ENCODE peak calls at places on chromosomes 13 and 19, in six cellular contexts. T is GM12864, D is neural progenitor cell, S is A673, J is kidney epithelial cell, Y is Peyer's patch. P is an unnamed sample.

GRCh38 chr13:60397693-60398437 is 845 bp downstream of the TDRD3 start:
- DNase-seq in S (peak; percentile 63), T (peak; percentile 41), J (no peak), Y (peak; percentile 80), D (peak; percentile 83), P (peak; percentile 85)

GRCh38 chr13:34465423-34465922 is 476.6 kb upstream of the NBEA start:
- DNase-seq in D (no peak), T (no peak), Y (no peak), S (no peak), J (no peak), P (no peak)

GRCh38 chr19:6464070-6464873 is at the start of gene CRB3:
- DNase-seq in Y (peak; percentile 95), T (no peak), D (peak; percentile 53), S (no peak), J (no peak), P (no peak)

GRCh38 chr13:29924482-29924884 is 74.1 kb upstream of the UBL3 start:
- DNase-seq in Y (no peak), S (no peak), D (no peak), J (peak; percentile 81), T (no peak), P (no peak)

GRCh38 chr19:15318241-15318691 is 14.1 kb downstream of the BRD4 start:
- DNase-seq in Y (peak; percentile 66), J (no peak), S (no peak), D (no peak), T (no peak), P (peak; percentile 46)

GRCh38 chr19:21109116-21109515 is 27.1 kb downstream of the ZNF714 start:
- DNase-seq in Y (no peak), D (no peak), J (no peak), T (no peak), S (no peak), P (no peak)

GRCh38 chr13:100403675-100404074 is 184.9 kb downstream of the GGACT start:
- DNase-seq in T (no peak), J (no peak), Y (no peak), S (no peak), D (peak; percentile 11), P (no peak)

GRCh38 chr13:113400621-113401451 is 36.9 kb upstream of the GRTP1 start:
- DNase-seq in T (no peak), D (no peak), J (no peak), Y (no peak), S (no peak), P (no peak)

GRCh38 chr19:49851456-49852259 is 699 bp downstream of the PTOV1 start:
- DNase-seq in J (no peak), T (no peak), S (peak; percentile 70), D (peak; percentile 88), Y (no peak), P (no peak)

GRCh38 chr13:48220592-48221300 is 12.3 kb upstream of the ITM2B start:
- DNase-seq in S (no peak), D (no peak), T (no peak), Y (no peak), J (no peak), P (no peak)

GRCh38 chr13:106617561-106617960 is 49.6 kb upstream of the ARGLU1 start:
- DNase-seq in Y (no peak), D (peak; percentile 61), T (no peak), J (peak; percentile 57), S (peak; percentile 78), P (no peak)

GRCh38 chr13:36859259-36859658 is 40.2 kb downstream of the RFXAP start:
- DNase-seq in T (no peak), D (no peak), S (no peak), Y (no peak), J (no peak), P (no peak)

GRCh38 chr13:24146961-24147569 is 13.5 kb upstream of the SPATA13 start:
- DNase-seq in J (no peak), S (no peak), T (no peak), D (no peak), Y (no peak), P (no peak)

GRCh38 chr13:24147570-24147963 is 13.0 kb upstream of the SPATA13 start:
- DNase-seq in Y (peak; percentile 67), D (no peak), J (no peak), S (no peak), T (no peak), P (no peak)

GRCh38 chr13:24150613-24151012 is 9.9 kb upstream of the SPATA13 start:
- DNase-seq in Y (no peak), D (no peak), T (no peak), S (no peak), J (no peak), P (no peak)

GRCh38 chr13:24149306-24150032 is 11.1 kb upstream of the SPATA13 start:
- DNase-seq in S (no peak), T (no peak), J (no peak), Y (no peak), D (no peak), P (no peak)

DNA sequence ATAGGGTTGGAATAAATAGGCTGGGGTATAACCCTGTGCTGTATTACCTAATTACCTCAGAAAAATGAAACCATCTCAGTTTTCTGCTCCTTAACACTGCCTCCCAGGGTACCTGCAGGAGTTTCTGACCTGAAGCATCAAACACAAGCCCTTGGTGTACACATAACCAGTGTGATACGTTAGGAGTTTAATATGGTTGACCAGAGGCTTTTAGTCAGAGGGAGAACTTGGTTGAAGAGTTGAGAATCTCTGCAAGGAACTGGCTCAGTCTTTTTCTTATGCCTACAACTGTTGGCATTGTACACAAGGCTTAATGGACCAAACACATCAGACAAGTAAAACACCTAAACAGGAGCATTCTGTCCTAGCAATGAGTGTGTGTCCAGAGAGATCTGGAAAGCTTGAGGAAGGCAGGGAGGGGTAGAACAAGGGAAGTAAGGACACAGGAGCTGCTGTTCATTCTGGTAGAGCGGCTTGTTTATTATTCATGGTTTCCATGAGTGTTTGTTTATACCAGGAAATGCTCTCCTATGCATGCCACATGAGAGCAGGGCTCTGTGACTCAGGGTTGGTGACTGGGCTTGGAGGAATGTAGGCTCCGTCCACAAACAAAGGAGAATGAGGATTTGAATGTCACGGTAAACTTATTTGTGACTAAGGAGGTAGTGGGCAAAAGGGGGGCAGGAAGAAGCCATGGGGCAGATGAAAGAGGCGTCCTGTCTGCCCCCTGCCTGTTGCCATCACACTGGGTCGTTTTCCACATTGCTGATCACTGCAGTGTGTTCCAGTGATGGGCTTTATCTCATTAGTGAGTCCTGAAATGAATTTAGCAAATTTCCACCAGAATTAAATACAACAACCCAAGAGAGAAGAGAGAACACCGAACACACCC is 11.9 kb upstream of the SPATA13 start:
- DNase-seq in J (peak; percentile 97), S (peak; percentile 81), T (no peak), Y (peak; percentile 83), D (no peak), P (no peak)
- TF ChIP-seq CTCF in J (peak; percentile 48), S (no peak), T (no peak), Y (no peak), D (no peak), P (no peak)

DNA sequence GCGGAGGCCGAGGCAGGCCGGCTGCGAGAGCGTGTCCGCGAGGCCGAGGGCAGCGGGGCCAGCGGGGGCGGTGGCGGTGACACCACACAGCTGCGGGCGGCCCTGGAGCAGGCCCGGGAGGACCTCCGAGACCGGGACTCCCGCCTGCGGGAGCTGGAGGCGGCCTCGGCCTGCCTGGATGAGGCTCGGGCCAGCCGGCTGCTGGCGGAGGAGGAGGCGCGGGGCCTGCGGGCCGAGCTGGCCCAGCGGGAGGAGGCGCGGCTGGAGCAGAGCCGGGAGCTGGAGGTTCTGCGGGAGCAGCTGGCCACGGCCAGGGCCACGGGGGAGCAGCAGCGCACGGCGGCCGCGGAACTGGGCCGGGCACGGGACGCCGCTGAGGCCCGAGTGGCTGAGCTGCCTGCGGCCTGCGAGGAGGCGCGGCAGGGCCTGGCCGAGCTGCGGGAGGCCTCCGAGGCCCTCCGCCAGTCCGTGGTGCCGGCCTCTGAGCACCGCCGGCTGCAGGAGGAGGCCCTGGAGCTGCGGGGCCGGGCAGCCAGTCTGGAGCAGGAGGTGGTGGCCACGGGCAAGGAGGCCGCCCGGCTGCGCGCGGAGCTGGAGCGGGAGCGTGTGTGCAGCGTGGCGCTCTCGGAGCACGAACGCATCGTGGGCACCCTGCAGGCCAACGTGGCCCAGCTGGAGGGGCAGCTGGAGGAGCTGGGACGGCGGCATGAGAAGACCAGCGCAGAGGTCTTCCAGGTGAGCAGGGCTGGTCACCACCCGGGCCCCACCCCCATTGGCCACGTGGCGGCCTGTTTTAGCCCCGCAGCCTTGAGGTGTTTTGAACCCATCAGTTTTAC is 11.7 kb upstream of the EBI3 start:
- DNase-seq in T (no peak), S (no peak), J (no peak), D (no peak), Y (no peak), P (no peak)
- H3K4me3 ChIP-seq in T (no peak overlapping the region), S (no peak overlapping the region), J (no peak overlapping the region), D (no peak overlapping the region), Y (no peak overlapping the region), P (no peak overlapping the region)

GRCh38 chr19:39539519-39540332 is at the start of gene EID2:
- DNase-seq in D (peak; percentile 97), T (peak; percentile 82), Y (peak; percentile 97), J (peak; percentile 73), S (peak; percentile 95), P (peak; percentile 97)

GRCh38 chr19:39542198-39542597 is 2.2 kb upstream of the EID2 start:
- DNase-seq in T (no peak), D (peak; percentile 60), J (no peak), Y (no peak), S (peak; percentile 35), P (no peak)

GRCh38 chr19:39543477-39543857 is 3.5 kb upstream of the EID2 start:
- DNase-seq in D (no peak), Y (no peak), S (no peak), T (no peak), J (no peak), P (no peak)

GRCh38 chr19:39539165-39539518 is 819 bp downstream of the EID2 start:
- DNase-seq in T (no peak), S (no peak), D (peak; percentile 49), J (no peak), Y (no peak), P (peak; percentile 25)

DNA sequence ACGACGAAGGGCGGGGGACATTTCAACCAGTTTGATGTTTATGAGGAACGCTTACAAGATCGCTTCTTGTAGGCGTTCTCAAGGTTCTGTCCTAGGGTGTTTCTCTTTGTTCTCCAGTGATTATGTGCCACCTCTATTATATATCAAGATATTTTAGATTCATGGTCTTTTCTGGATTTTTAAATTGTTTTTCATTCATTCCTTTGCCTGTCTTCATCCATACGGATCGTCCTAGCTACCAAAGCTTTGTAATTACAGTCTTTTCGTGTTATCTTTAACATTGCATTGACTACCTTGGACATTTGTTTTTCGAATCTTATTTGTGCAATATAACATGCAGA is 342 bp upstream of the EID2 start:
- DNase-seq in D (no peak), J (no peak), S (no peak), Y (no peak), T (no peak), P (no peak)
- TF ChIP-seq CTCF in D (no peak), J (no peak), S (no peak), Y (no peak), T (no peak), P (no peak)

GRCh38 chr13:102556806-102557205 is 40.0 kb upstream of the TPP2 start:
- DNase-seq in T (no peak), S (peak; percentile 34), D (no peak), Y (no peak), J (no peak), P (no peak)
- H3K4me3 ChIP-seq in T (no peak overlapping the region), S (peak overlapping the region; percentile 31), D (no peak overlapping the region), Y (no peak overlapping the region), J (no peak overlapping the region), P (no peak overlapping the region)

GRCh38 chr19:31110331-31110730 is 238.9 kb downstream of the TSHZ3 start:
- DNase-seq in Y (no peak), T (no peak), S (no peak), J (no peak), D (peak; percentile 61), P (no peak)
- TF ChIP-seq CTCF in Y (no peak), T (no peak), S (peak; percentile 33), J (peak; percentile 43), D (peak; percentile 48), P (no peak)

GRCh38 chr19:12751635-12752034 is at the start of gene BEST2:
- DNase-seq in S (no peak), D (no peak), Y (no peak), T (no peak), J (no peak), P (no peak)
- H3K4me3 ChIP-seq in S (no peak within 1 kb of the TSS), D (no peak within 1 kb of the TSS), Y (peak within 1 kb of the TSS; percentile 7), T (no peak within 1 kb of the TSS), J (no peak within 1 kb of the TSS), P (no peak within 1 kb of the TSS)